ENCODE peak calls at places on chromosomes 6 and 20, in four cellular contexts. X is nephron progenitor cell, B is hepatic stellate cell, Z is OCI-LY7. J is an unnamed sample.

GRCh38 chr20:43137160-43137559 is 52.5 kb downstream of the PTPRT start:
- DNase-seq in X (no peak), B (no peak), Z (no peak), J (no peak)

GRCh38 chr6:169620171-169621125 is 81.4 kb downstream of the WDR27 start:
- DNase-seq in X (no peak), B (no peak), Z (no peak), J (peak; percentile 88)

GRCh38 chr20:47999166-47999565 is 213.9 kb upstream of the SULF2 start:
- DNase-seq in X (no peak), B (no peak), Z (no peak), J (no peak)

GRCh38 chr6:7463785-7464184 is 74.2 kb downstream of the RIOK1 start:
- DNase-seq in X (peak; percentile 51), B (peak; percentile 47), Z (no peak), J (no peak)

GRCh38 chr6:38137609-38138008 is 318.1 kb downstream of the ZFAND3 start:
- DNase-seq in X (peak; percentile 31), B (no peak), Z (no peak), J (no peak)

GRCh38 chr6:157284738-157285421 is 38.4 kb downstream of the TMEM242 start:
- DNase-seq in X (no peak), B (no peak), Z (no peak), J (no peak)

GRCh38 chr6:143396497-143397228 is 53.8 kb downstream of the ADAT2 start:
- DNase-seq in X (no peak), B (no peak), Z (no peak), J (no peak)

GRCh38 chr20:59299961-59300340 is 460 bp upstream of the EDN3 start:
- DNase-seq in X (peak; percentile 21), B (no peak), Z (no peak), J (no peak)

GRCh38 chr20:17648782-17649730 is 33.0 kb downstream of the RRBP1 start:
- DNase-seq in X (no peak), B (no peak), Z (peak; percentile 67), J (peak; percentile 13)

GRCh38 chr20:23415958-23416583 is 5.2 kb downstream of the NAPB start:
- DNase-seq in X (no peak), B (no peak), Z (no peak), J (no peak)

GRCh38 chr6:41976794-41977484 is 35.3 kb upstream of the CCND3 start:
- DNase-seq in X (no peak), B (peak; percentile 74), Z (peak; percentile 29), J (peak; percentile 86)

GRCh38 chr6:110357298-110357695 is 852 bp downstream of the METTL24 start:
- DNase-seq in X (peak; percentile 21), B (no peak), Z (no peak), J (no peak)

GRCh38 chr20:37564388-37565133 is 36.9 kb upstream of the BLCAP start:
- DNase-seq in X (peak; percentile 83), B (peak; percentile 69), Z (peak; percentile 47), J (peak; percentile 62)

GRCh38 chr20:5481872-5482271 is 165.1 kb upstream of the PROKR2 start:
- DNase-seq in X (no peak), B (no peak), Z (no peak), J (no peak)

J was measured in ELR.